ENCODE peak calls at places on chromosomes 11 and 22, in nine cellular contexts. Q is endothelial cell of umbilical vein, Y is heart left ventricle, D is prostate gland, W is GM12878, S is lower leg skin, H is body of pancreas, X is spleen, Z is ovary. V is an unnamed sample.

GRCh38 chr11:86999388-86999787 is 38.3 kb upstream of the TMEM135 start:
- DNase-seq in D (no peak), S (no peak), Y (no peak), Z (no peak), X (no peak), H (no peak), W (no peak), Q (no peak), V (no peak)

GRCh38 chr22:48760481-48761238 is 1067.0 kb downstream of the BRD1 start:
- DNase-seq in X (no peak), W (no peak), Q (no peak), Y (no peak), D (no peak), H (peak; percentile 1), S (peak; percentile 4), Z (no peak), V (no peak)

GRCh38 chr22:41052661-41053490 is 39.5 kb upstream of the EP300 start:
- DNase-seq in S (no peak), Y (no peak), H (no peak), Z (no peak), D (no peak), Q (no peak), X (no peak), W (no peak), V (no peak)

GRCh38 chr11:57514538-57515331 is 767 bp downstream of the SLC43A1 start:
- DNase-seq in X (peak; percentile 91), D (peak; percentile 48), Z (peak; percentile 79), S (no peak), Q (peak; percentile 36), H (peak; percentile 84), Y (peak; percentile 59), W (no peak), V (peak; percentile 64)

GRCh38 chr11:88310246-88310645 is 27.3 kb downstream of the CTSC start:
- DNase-seq in H (no peak), Y (no peak), Z (no peak), X (no peak), S (no peak), D (no peak), Q (peak; percentile 37), W (no peak), V (no peak)

GRCh38 chr11:113370634-113371033 is 16.9 kb upstream of the ANKK1 start:
- DNase-seq in Z (no peak), Y (no peak), H (no peak), Q (no peak), D (no peak), W (no peak), X (no peak), S (no peak), V (no peak)

GRCh38 chr11:70055444-70055843 is 22.7 kb upstream of the ANO1 start:
- DNase-seq in W (no peak), H (no peak), S (no peak), Q (no peak), Z (no peak), D (no peak), Y (no peak), X (no peak), V (no peak)

GRCh38 chr22:21100149-21101032 is 54.6 kb downstream of the LRRC74B start:
- DNase-seq in D (no peak), Y (no peak), Z (no peak), S (no peak), Q (no peak), H (no peak), X (no peak), W (no peak), V (no peak)

GRCh38 chr22:28051091-28051786 is 132.2 kb upstream of the PITPNB start:
- DNase-seq in Y (no peak), D (no peak), H (no peak), Q (peak; percentile 81), Z (no peak), W (no peak), X (no peak), S (no peak), V (no peak)

GRCh38 chr22:28052818-28053217 is 133.8 kb upstream of the PITPNB start:
- DNase-seq in X (no peak), Y (no peak), S (no peak), H (no peak), Q (no peak), W (no peak), D (no peak), Z (no peak), V (no peak)

GRCh38 chr22:28053871-28054621 is 135.0 kb upstream of the PITPNB start:
- DNase-seq in Y (no peak), X (no peak), Q (peak; percentile 44), W (no peak), Z (no peak), H (no peak), S (no peak), D (no peak), V (no peak)

GRCh38 chr22:28054622-28054871 is 135.5 kb upstream of the PITPNB start:
- DNase-seq in Z (no peak), Y (no peak), S (no peak), X (no peak), Q (no peak), D (no peak), H (no peak), W (no peak), V (no peak)

DNA sequence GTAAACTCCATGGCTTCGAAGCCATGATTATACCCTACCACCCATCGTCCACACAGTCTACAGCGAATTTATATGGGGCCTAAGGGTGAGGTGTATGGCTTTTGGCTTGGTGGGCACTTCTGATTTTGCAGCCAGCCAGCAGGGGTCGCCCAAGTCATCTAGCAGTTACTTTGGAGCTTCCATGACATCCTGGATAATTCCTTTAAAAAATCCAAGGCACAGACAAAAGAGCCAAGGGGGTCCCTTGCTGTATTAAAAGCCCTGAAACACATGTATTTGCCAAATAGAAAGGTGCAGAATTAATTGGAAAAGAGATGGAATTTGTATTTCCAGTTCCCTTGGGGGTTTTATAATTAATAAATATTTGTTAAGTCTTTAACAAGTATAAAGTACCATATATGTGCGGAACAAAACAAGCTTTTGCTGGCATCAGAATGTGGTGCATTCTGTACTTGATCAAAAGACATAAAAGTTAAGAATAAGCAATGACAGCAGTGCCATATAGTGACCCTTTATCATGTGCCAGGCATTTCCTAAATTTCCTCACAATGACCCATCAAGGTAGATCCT is 132.8 kb upstream of the PITPNB start:
- DNase-seq in Y (peak; percentile 68), H (peak; percentile 78), D (peak; percentile 44), W (no peak), Q (peak; percentile 66), S (peak; percentile 32), Z (peak; percentile 83), X (no peak), V (no peak)
- TF ChIP-seq POLR2A in Y (no peak), H (no peak), D (no peak), W (no peak), Q (no peak), S (no peak), Z (no peak), X (no peak), V (no peak)

GRCh38 chr11:10307411-10308207 is 2.7 kb downstream of the ADM start:
- DNase-seq in D (peak; percentile 75), Z (peak; percentile 90), Y (peak; percentile 88), H (peak; percentile 81), X (peak; percentile 96), S (peak; percentile 80), Q (peak; percentile 96), W (peak; percentile 60), V (peak; percentile 71)
- TF ChIP-seq POLR2A in D (peak; percentile 50), Z (no peak), Y (peak; percentile 17), H (no peak), X (no peak), S (no peak), Q (peak; percentile 90), W (no peak), V (no peak)

GRCh38 chr11:12693075-12693473 is 18.9 kb downstream of the TEAD1 start:
- DNase-seq in Q (no peak), W (no peak), S (no peak), D (no peak), Z (peak; percentile 59), X (no peak), Y (no peak), H (no peak), V (no peak)

GRCh38 chr11:12691473-12691872 is 17.3 kb downstream of the TEAD1 start:
- DNase-seq in Y (no peak), S (no peak), H (no peak), D (no peak), Q (no peak), W (no peak), Z (no peak), X (no peak), V (no peak)

GRCh38 chr11:12693485-12694181 is 19.4 kb downstream of the TEAD1 start:
- DNase-seq in H (peak; percentile 38), Y (peak; percentile 67), X (no peak), Q (peak; percentile 99), W (no peak), S (peak; percentile 47), D (peak; percentile 62), Z (no peak), V (no peak)

GRCh38 chr11:12694182-12694531 is 19.9 kb downstream of the TEAD1 start:
- DNase-seq in H (peak; percentile 57), Y (no peak), Q (no peak), W (no peak), D (peak; percentile 40), Z (no peak), X (no peak), S (no peak), V (no peak)

DNA sequence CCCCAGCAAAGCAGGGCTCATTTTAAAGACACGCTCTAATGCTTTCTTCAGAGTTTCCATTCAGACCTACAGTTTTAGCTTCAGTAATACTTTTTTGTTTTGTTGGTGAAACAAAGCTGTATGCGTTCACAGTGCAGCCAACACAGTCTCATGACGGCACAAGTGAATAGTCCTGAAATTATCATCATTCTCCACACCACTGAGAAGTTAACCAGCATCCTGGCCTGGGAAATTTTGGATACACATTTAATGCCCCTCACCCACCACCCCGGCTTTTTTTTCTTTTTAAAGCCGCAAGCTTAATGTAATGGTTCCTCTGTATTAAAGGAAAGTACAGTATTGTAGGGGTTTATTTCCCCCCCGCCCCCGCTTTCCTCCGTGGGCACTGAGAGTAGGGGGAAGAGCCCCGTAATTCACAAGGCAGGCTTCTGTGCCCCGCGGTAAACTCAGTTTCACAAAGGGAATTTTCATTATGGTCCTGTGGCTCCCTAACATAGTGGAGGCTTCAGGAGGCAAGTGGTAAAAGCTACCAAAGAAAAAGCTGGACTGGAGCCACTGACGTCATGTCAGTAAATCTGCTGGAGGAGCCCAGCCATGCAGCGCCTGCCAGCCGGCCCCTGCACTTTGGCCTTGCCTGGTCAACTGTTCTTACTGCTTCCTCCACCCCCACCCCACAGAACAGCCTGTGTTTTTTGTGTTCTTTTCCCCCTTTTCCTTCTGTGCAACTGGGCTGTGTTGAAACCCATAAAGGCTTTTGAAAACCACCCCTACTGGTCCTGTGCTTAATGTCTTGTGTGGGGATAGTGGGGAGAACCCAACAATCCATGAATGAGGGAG is 18.2 kb downstream of the TEAD1 start:
- DNase-seq in X (no peak), Z (peak; percentile 95), S (peak; percentile 73), H (peak; percentile 92), W (no peak), Y (peak; percentile 95), D (peak; percentile 87), Q (peak; percentile 88), V (no peak)
- TF ChIP-seq POLR2A in X (no peak), Z (no peak), S (no peak), H (peak; percentile 21), W (no peak), Y (no peak), D (no peak), Q (no peak), V (no peak)

DNA sequence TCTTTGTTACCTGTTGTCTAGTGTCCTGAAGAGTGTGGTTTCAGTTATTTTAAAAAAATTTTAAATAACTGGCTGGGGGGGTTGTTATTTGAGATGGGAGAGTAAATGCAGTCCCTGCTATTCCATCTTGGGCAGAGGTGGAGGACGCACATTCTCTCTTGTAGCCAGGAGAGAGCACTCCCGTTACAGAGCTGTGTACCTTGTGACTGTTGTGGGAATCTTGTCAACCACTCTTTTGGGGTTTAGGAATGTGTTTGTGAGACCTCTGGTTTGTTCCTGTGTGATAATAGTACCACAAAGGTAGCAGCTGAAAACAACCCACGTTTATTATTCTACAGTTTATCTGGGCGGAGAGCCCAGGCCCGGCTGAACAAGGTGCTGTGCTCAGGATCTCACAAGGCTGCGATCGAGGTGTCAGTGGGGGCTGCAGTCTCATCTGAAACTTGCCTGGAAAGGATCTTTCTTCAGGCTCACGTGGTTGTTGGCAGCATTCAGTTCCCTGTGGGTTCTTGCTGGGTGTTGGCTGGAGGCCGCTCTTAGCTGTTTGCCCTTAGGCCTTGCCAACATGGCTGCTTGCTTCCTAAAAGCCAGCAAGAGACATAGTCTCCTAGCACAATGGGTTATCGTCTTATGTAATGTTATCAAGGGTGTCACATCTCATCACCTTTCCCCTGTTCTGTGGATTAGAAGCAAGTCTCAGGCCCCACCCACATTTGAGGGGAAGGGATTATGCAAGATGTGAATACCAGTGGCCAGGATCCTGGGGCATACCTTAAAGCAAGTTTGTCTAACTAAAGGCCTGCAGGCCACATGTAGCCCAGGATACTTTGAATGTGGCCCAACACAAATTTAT is 20.6 kb downstream of the IGHMBP2 start:
- DNase-seq in Q (no peak), S (no peak), D (no peak), W (no peak), Y (no peak), Z (no peak), H (no peak), X (peak; percentile 41), V (no peak)
- TF ChIP-seq POLR2A in Q (no peak), S (no peak), D (no peak), W (no peak), Y (no peak), Z (no peak), H (no peak), X (no peak), V (no peak)